ENCODE peak calls at places on chromosomes 5 and 9, in ten cellular contexts. F is suprapubic skin, R is adrenal gland, J is stomach, O is GM12878, H is transverse colon, D is tibial nerve, G is ovary, K is IMR-90, A is prostate gland. I is an unnamed sample.

GRCh38 chr9:104866186-104866585 is 61.8 kb downstream of the ABCA1 start:
- DNase-seq in D (no peak), O (no peak), G (no peak), A (no peak), F (no peak), J (no peak), R (no peak), K (peak; percentile 68), H (no peak), I (no peak)

GRCh38 chr5:151345187-151345807 is 2.1 kb downstream of the SLC36A2 start:
- DNase-seq in H (no peak), R (no peak), K (no peak), J (no peak), G (no peak), O (no peak), D (no peak), F (no peak), A (no peak), I (no peak)

GRCh38 chr9:83583151-83584014 is 39.6 kb upstream of the IDNK start:
- DNase-seq in J (peak; percentile 54), H (peak; percentile 27), K (peak; percentile 59), A (peak; percentile 21), R (peak; percentile 75), F (no peak), O (no peak), D (peak; percentile 90), G (peak; percentile 15), I (no peak)

GRCh38 chr9:4344946-4345345 is 45.1 kb upstream of the GLIS3 start:
- DNase-seq in K (no peak), D (no peak), F (no peak), A (no peak), R (no peak), H (no peak), J (no peak), G (no peak), O (no peak), I (no peak)

GRCh38 chr5:141001466-141001853 is 35.2 kb downstream of the PCDHAC2 start:
- DNase-seq in D (no peak), J (no peak), H (no peak), R (no peak), F (no peak), K (no peak), O (no peak), G (no peak), A (no peak), I (no peak)

GRCh38 chr5:91128604-91129003 is 254.5 kb downstream of the ARRDC3 start:
- DNase-seq in H (no peak), F (no peak), O (no peak), K (peak; percentile 25), A (no peak), G (no peak), J (no peak), D (no peak), R (no peak), I (no peak)

GRCh38 chr5:113278976-113279375 is 155.8 kb downstream of the TSSK1B start:
- DNase-seq in K (peak; percentile 71), O (no peak), H (no peak), G (no peak), R (no peak), F (no peak), D (no peak), A (no peak), J (no peak), I (no peak)

GRCh38 chr5:4662845-4663244 is 477.3 kb upstream of the ADAMTS16 start:
- DNase-seq in R (no peak), D (no peak), O (no peak), G (no peak), H (no peak), F (no peak), A (no peak), J (no peak), K (no peak), I (no peak)

GRCh38 chr5:172097356-172097755 is 90.7 kb downstream of the STK10 start:
- DNase-seq in K (peak; percentile 72), G (no peak), R (no peak), H (no peak), O (no peak), F (no peak), A (no peak), D (no peak), J (no peak), I (no peak)

GRCh38 chr5:176803943-176804498 is 6.3 kb upstream of the UNC5A start:
- DNase-seq in H (no peak), J (no peak), G (no peak), K (peak; percentile 26), R (no peak), D (no peak), F (no peak), A (no peak), O (no peak), I (no peak)

GRCh38 chr5:80466669-80467485 is 21.0 kb upstream of the FAM151B start:
- DNase-seq in D (no peak), G (no peak), F (no peak), J (no peak), O (no peak), R (no peak), H (no peak), A (no peak), K (peak; percentile 61), I (no peak)

GRCh38 chr5:171492781-171493180 is 73.3 kb downstream of the FGF18 start:
- DNase-seq in O (no peak), A (no peak), D (peak; percentile 25), J (no peak), K (no peak), F (no peak), R (no peak), G (no peak), H (no peak), I (no peak)

GRCh38 chr5:126363658-126364057 is 59.6 kb upstream of the GRAMD2B start:
- DNase-seq in A (no peak), J (no peak), F (no peak), O (no peak), H (no peak), R (no peak), D (no peak), K (no peak), G (no peak), I (no peak)

DNA sequence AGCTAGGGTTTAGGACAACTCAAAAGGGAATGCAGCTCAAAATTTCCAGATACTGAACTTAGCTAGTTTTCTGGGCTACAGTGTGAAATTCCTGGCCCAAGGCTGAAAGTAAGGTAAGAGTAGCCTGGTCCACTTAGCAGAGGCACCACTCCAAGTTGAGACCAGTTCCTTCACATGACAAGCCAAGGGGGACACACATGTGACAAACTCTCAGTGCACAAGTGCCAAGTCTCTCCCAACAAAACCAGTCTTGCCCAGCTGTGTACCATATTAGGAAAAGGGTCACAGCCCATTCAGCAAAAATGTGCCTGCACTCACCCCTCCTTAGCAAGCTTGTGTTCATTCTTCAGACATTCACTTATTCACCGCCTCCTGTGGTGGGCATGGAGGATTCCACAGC is 27.8 kb downstream of the KLHL3 start:
- DNase-seq in F (no peak), K (no peak), D (no peak), R (no peak), A (no peak), O (no peak), H (no peak), J (no peak), G (no peak), I (no peak)
- H3K27ac ChIP-seq in F (no peak overlapping the region), K (no peak overlapping the region), D (no peak overlapping the region), R (no peak overlapping the region), A (no peak overlapping the region), O (no peak overlapping the region), H (no peak overlapping the region), J (no peak overlapping the region), G (no peak overlapping the region), I (no peak overlapping the region)

DNA sequence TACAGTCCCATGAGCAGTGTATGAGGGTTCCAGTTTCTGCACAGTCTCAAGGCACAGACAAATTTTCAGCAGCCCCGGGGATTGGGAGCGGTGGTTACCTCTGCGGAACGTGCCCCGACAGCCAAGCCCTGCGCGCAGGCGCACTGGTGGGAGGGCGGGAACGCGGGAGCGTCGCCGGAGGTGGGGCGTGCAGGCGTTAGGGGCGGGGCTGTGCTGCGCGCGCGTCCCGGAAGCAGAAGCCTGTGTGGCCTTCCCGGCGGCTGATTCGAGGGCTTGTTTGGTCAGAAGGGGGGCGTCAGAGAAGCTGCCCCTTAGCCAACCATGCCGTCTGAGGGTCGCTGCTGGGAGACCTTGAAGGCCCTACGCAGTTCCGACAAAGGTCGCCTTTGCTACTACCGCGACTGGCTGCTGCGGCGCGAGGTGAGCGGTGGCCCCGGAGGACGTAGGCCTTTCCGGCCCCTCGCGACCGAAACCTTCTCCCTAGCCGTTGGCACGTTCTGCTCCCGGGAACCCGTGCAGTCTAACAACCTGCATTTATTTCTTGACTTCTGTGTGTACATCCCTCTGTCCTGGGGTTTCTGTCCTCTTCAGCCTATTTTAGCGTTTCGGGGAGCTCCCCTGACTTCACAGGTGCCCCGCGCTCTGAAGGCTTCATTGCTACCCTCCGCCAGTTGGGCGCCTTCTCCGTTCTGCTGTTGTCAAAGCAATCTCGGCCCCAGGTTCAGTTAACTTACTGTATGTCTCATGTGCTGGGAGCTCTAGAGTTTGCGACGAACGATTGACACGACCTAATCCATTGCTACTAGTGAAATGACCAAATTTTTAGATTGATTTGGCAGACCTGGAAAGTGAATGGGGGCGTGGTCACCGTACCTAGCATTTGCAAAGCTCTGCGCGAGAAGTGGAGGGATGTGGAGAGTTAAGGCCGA is at the start of gene GLE1:
- DNase-seq in F (peak; percentile 95), R (peak; percentile 95), D (peak; percentile 90), O (peak; percentile 82), A (peak; percentile 93), K (peak; percentile 86), J (peak; percentile 97), G (peak; percentile 95), H (peak; percentile 97), I (peak; percentile 47)
- TF ChIP-seq POLR2A in F (no peak), R (no peak), D (peak; percentile 65), O (peak; percentile 87), A (peak; percentile 84), K (peak; percentile 75), J (no peak), G (peak; percentile 72), H (peak; percentile 85), I (peak; percentile 88)

DNA sequence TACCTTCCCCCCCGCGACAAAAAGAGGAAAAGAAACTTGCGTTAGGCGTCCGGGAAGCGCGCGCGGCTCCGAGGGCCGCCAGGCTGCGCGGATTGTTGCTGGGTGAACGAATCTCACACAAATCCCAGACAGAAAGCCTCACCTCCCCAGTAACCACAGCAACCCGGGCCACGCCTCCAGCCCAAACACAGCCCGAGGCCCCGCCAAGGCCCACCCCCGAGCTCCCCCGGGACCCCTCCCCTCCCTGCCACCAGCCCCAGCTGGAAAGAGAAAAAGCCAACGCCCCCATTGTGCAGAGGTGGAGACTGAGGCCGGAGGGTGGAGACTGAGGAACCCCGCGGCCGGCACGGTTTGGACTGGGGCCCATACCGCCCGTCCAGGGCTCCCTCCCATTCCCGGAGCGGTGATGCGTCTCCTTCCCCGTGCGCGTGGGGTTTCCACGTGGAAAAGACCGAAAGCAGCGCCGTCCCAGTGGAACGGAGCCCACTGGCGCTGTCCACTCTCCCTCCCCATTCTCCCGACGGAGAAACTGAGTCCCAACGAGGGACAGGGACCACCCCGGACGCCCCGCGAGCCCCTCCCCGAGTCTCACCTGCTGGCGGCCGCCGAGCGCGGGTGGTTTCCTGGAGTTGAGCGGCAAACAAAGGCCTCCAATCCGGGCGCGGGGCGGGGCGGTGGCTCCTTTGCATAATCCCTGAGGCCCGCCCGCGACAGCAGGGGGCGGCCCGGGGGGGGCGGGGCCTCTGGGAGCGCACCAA is 10.2 kb upstream of the AKNA start:
- DNase-seq in D (peak; percentile 96), G (peak; percentile 97), J (peak; percentile 99), F (peak; percentile 98), A (peak; percentile 97), K (peak; percentile 86), R (peak; percentile 97), H (peak; percentile 99), O (peak; percentile 80), I (peak; percentile 90)
- H3K4me1 ChIP-seq in D (no peaks in the 10 kb centered on the region), G (peaks cover 12% of the 10 kb centered on the region), J (peaks cover 15% of the 10 kb centered on the region), F (peaks cover 54% of the 10 kb centered on the region), A (peaks cover 11% of the 10 kb centered on the region), K (peaks cover 8% of the 10 kb centered on the region), R (peaks cover under 1% of the 10 kb centered on the region), H (peaks cover 13% of the 10 kb centered on the region), O (peaks cover 21% of the 10 kb centered on the region), I (peaks cover 71% of the 10 kb centered on the region)

GRCh38 chr5:87119588-87119987 is 148.1 kb upstream of the RASA1 start:
- DNase-seq in F (no peak), O (no peak), A (no peak), H (no peak), R (no peak), K (no peak), D (no peak), G (no peak), J (no peak), I (no peak)
- H3K27ac ChIP-seq in F (no peak overlapping the region), O (no peak overlapping the region), A (no peak overlapping the region), H (no peak overlapping the region), R (no peak overlapping the region), K (peak overlapping the region; percentile 2), D (no peak overlapping the region), G (no peak overlapping the region), J (no peak overlapping the region), I (peak overlapping the region; percentile 57)

I was measured in esophagus squamous epithelium.